ENCODE peak calls at places on chromosome 17, in nine cellular contexts. C is heart right ventricle; D is GM23248; O is GM23338; N is naive thymus-derived CD4-positive, alpha-beta T cell; S is CD8-positive, alpha-beta T cell; Y is ascending aorta; V is body of pancreas; F is SJCRH30. H is an unnamed sample. For H3K36me3, the result is how much of the 10 kb centered on the place peaks cover.

GRCh38 chr17:34420254-34420766 is 57.3 kb upstream of the CCL1 start:
- DNase-seq in N (peak), V (peak), Y (no peak), O (peak), C (peak), D (peak), S (peak), F (peak), H (peak)

GRCh38 chr17:3962217-3963069 is 1.8 kb downstream of the ATP2A3 start:
- DNase-seq in V (no peak), F (no peak), O (no peak), D (no peak), Y (no peak), N (no peak), S (no peak), C (no peak), H (no peak)

GRCh38 chr17:35809855-35810461 is 674 bp downstream of the TAF15 start:
- DNase-seq in N (no peak), Y (no peak), F (no peak), V (no peak), S (no peak), D (peak), O (no peak), C (no peak), H (no peak)

GRCh38 chr17:57524790-57525543 is 220.1 kb downstream of the CCDC182 start:
- DNase-seq in N (no peak), V (no peak), O (no peak), D (no peak), Y (no peak), F (peak), C (no peak), S (no peak), H (no peak)

GRCh38 chr17:14296511-14296910 is 4.4 kb upstream of the HS3ST3B1 start:
- DNase-seq in O (peak), D (peak), C (no peak), N (no peak), S (peak), Y (no peak), F (no peak), V (no peak), H (no peak)

GRCh38 chr17:34146440-34147043 is 108.5 kb upstream of the CCL2 start:
- DNase-seq in S (peak), V (peak), N (no peak), F (peak), D (no peak), O (peak), Y (no peak), C (peak), H (peak)

GRCh38 chr17:80034977-80035686 is 540 bp downstream of the TBC1D16 start:
- DNase-seq in S (peak), C (peak), O (peak), N (peak), F (peak), Y (no peak), V (peak), D (peak), H (peak)

GRCh38 chr17:29179232-29180036 is 764 bp downstream of the MYO18A start:
- DNase-seq in V (peak), O (peak), Y (no peak), C (peak), F (peak), D (peak), N (no peak), S (no peak), H (no peak)

GRCh38 chr17:63029520-63029919 is 63.5 kb downstream of the TANC2 start:
- DNase-seq in F (no peak), S (no peak), D (peak), O (no peak), Y (no peak), C (no peak), N (no peak), V (no peak), H (no peak)

GRCh38 chr17:66451188-66452149 is 149.1 kb downstream of the PRKCA start:
- DNase-seq in O (peak), C (no peak), Y (no peak), V (peak), S (no peak), D (no peak), N (no peak), F (no peak), H (no peak)

GRCh38 chr17:77909816-77910215 is 48.7 kb upstream of the TNRC6C start:
- DNase-seq in D (no peak), Y (no peak), F (no peak), O (no peak), C (no peak), V (no peak), N (no peak), S (no peak), H (no peak)

GRCh38 chr17:48554412-48555090 is 9.6 kb upstream of the HOXB2 start:
- DNase-seq in S (no peak), C (no peak), D (no peak), F (no peak), N (no peak), V (no peak), Y (no peak), O (peak), H (peak)

GRCh38 chr17:48578616-48579560 is 738 bp upstream of the HOXB4 start:
- DNase-seq in C (no peak), S (no peak), Y (no peak), D (peak), V (no peak), O (no peak), F (no peak), N (no peak), H (no peak)

GRCh38 chr17:42562845-42563509 is 1.0 kb downstream of the COASY start:
- DNase-seq in C (no peak), S (no peak), F (peak), O (no peak), N (no peak), D (no peak), Y (no peak), V (peak), H (no peak)

GRCh38 chr17:28271431-28271830 is 47.6 kb upstream of the TMEM97 start:
- DNase-seq in V (no peak), Y (no peak), N (no peak), S (no peak), D (no peak), F (no peak), C (no peak), O (no peak), H (no peak)

GRCh38 chr17:4566785-4567184 is 6.4 kb upstream of the GGT6 start:
- DNase-seq in F (peak), V (peak), N (no peak), Y (no peak), C (no peak), O (peak), S (no peak), D (peak), H (peak)

GRCh38 chr17:69763503-69763902 is 311.5 kb upstream of the KCNJ16 start:
- DNase-seq in S (no peak), N (no peak), C (no peak), V (no peak), O (no peak), Y (no peak), D (peak), F (peak), H (no peak)

GRCh38 chr17:1055751-1056645 is 59.1 kb downstream of the TIMM22 start:
- DNase-seq in Y (no peak), V (peak), F (peak), N (no peak), S (peak), C (peak), O (peak), D (peak), H (peak)

GRCh38 chr17:3590768-3591167 is 18.4 kb downstream of the TRPV1 start:
- DNase-seq in Y (no peak), V (no peak), N (no peak), O (no peak), S (no peak), D (no peak), F (no peak), C (no peak), H (no peak)

GRCh38 chr17:50192116-50192872 is 9.1 kb downstream of the COL1A1 start:
- DNase-seq in Y (no peak), N (no peak), C (no peak), V (no peak), O (no peak), S (no peak), F (no peak), D (peak), H (no peak)

GRCh38 chr17:44102845-44103622 is 20.4 kb downstream of the HDAC5 start:
- DNase-seq in Y (no peak), N (no peak), O (no peak), S (no peak), F (no peak), C (peak), V (no peak), D (no peak), H (no peak)

GRCh38 chr17:19369846-19370492 is 7.4 kb upstream of the B9D1 start:
- DNase-seq in F (no peak), C (no peak), S (no peak), Y (no peak), D (no peak), O (no peak), N (no peak), V (peak), H (no peak)

GRCh38 chr17:28724500-28725165 is 1.4 kb downstream of the TLCD1 start:
- DNase-seq in S (no peak), N (no peak), O (peak), Y (no peak), D (no peak), C (no peak), F (peak), V (no peak), H (no peak)

GRCh38 chr17:44178133-44178532 is 7.6 kb downstream of the ASB16 start:
- DNase-seq in V (no peak), C (no peak), O (no peak), S (no peak), Y (no peak), F (no peak), N (no peak), D (no peak), H (no peak)

GRCh38 chr17:66638707-66639479 is 196.0 kb upstream of the CACNG5 start:
- DNase-seq in N (no peak), Y (no peak), O (no peak), F (no peak), S (no peak), V (no peak), C (no peak), D (no peak), H (no peak)

GRCh38 chr17:45257115-45257514 is 4.8 kb downstream of the SPATA32 start:
- DNase-seq in N (no peak), Y (no peak), S (no peak), V (no peak), O (no peak), C (no peak), D (no peak), F (no peak), H (no peak)

GRCh38 chr17:45256114-45256966 is 5.6 kb downstream of the SPATA32 start:
- DNase-seq in D (no peak), N (no peak), O (peak), S (no peak), Y (no peak), F (no peak), V (no peak), C (no peak), H (no peak)

GRCh38 chr17:45251931-45252330 is 10.0 kb downstream of the SPATA32 start:
- DNase-seq in S (no peak), O (no peak), D (no peak), Y (no peak), F (no peak), C (no peak), V (no peak), N (no peak), H (no peak)

GRCh38 chr17:45255358-45255757 is 6.5 kb downstream of the SPATA32 start:
- DNase-seq in V (no peak), C (no peak), F (no peak), N (no peak), O (no peak), S (no peak), D (no peak), Y (no peak), H (no peak)

DNA sequence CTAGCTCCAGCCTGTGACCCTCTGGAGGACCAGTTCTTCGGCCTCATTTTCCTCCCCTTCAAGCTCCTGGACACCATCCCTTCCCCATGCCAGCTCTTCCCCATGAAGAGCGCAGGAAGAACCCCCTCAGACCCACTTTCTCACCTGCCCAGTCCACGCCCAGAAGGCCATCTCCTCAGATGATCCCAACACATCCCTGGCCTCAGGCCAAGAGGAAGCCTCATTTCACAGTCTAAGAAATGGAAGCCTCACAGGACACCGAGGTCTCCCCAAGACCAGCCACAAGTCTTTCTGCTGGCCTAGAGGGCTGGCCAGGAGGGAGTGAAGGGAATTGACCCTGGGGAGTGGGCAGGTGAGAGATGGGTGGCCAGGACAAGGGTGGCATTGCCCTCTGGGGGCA is 8.0 kb downstream of the SPATA32 start:
- DNase-seq in C (no peak), F (no peak), Y (no peak), O (no peak), D (no peak), N (no peak), S (no peak), V (no peak), H (no peak)
- H3K36me3 ChIP-seq in C (under half), F (under half), Y (under half), O (under half), D (under half), N (under half), S (under half), V (under half), H (under half)

GRCh38 chr17:7216242-7217112 is 3.2 kb downstream of the DLG4 start:
- DNase-seq in N (no peak), D (peak), C (no peak), O (no peak), F (no peak), Y (no peak), V (no peak), S (no peak), H (peak)

GRCh38 chr17:7213895-7214299 is 5.7 kb downstream of the DLG4 start:
- DNase-seq in F (peak), D (peak), Y (no peak), C (no peak), N (peak), V (peak), O (peak), S (no peak), H (peak)

GRCh38 chr17:7214300-7215135 is 5.1 kb downstream of the DLG4 start:
- DNase-seq in S (peak), N (peak), Y (peak), D (peak), C (peak), O (peak), F (peak), V (peak), H (peak)

GRCh38 chr17:7215652-7216139 is 3.9 kb downstream of the DLG4 start:
- DNase-seq in Y (no peak), C (no peak), N (no peak), V (no peak), S (no peak), F (no peak), D (peak), O (peak), H (peak)

GRCh38 chr17:7215136-7215638 is 4.4 kb downstream of the DLG4 start:
- DNase-seq in N (no peak), O (peak), C (no peak), V (no peak), Y (no peak), D (no peak), F (no peak), S (no peak), H (no peak)
- H3K4me3 ChIP-seq in N (peak), O (peak), C (peak), V (no peak), Y (peak), D (peak), F (no peak), S (peak), H (peak)

GRCh38 chr17:76751416-76751993 is 13.6 kb downstream of the MFSD11 start:
- DNase-seq in S (no peak), O (no peak), C (no peak), F (no peak), D (no peak), Y (no peak), N (no peak), V (no peak), H (no peak)

GRCh38 chr17:76748657-76749056 is 10.7 kb downstream of the MFSD11 start:
- DNase-seq in F (no peak), D (no peak), V (no peak), C (no peak), Y (no peak), S (no peak), O (no peak), N (no peak), H (no peak)

GRCh38 chr17:76755285-76755684 is 17.4 kb downstream of the MFSD11 start:
- DNase-seq in C (no peak), N (no peak), D (no peak), F (no peak), V (no peak), S (no peak), Y (no peak), O (no peak), H (no peak)

GRCh38 chr17:76752006-76752405 is 14.1 kb downstream of the MFSD11 start:
- DNase-seq in F (no peak), D (no peak), S (no peak), N (peak), O (no peak), V (no peak), Y (no peak), C (no peak), H (no peak)

DNA sequence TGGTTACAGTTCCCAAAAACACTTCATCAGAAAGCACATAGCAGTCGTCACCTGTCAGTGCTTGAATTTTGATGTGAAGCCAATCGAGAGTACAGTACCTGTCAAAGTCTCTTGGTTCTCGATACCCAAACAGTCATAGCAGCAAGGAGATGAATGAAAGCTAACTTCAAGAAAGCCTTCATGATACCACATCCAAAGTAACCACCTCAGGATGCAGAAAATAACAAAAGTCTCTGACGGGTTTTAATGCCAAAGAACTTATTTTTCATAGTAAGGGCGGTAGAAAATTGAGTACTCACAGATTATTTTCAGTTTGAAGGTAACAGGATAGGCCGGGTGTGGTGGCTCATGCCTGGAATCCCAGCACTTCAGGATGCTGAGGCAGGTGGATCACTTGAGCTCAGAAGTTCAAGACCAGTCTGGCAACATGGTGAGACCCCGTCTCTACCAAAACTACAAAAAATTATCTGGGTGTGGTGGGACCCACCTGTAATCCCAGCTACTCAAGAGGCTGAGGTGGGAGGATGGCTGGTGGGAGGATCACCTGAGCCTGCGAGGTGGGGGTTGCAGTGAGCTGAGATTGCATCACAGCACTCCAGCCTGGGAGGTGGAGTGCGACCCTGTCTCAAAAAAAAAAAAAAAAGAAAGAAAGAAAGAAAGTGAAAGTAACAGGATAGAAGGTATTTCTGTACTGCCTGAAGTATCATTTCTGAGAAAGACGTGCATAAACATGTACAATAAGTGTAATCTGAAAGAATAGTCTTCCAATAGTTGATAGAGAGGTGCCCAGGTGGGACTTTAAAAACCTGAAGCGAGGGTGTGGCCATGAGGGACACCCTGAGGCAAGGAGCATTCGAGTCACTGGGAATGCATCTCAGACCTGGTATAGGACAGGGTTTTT is 15.4 kb downstream of the MFSD11 start:
- DNase-seq in O (no peak), S (peak), C (no peak), Y (no peak), D (no peak), F (no peak), N (peak), V (no peak), H (no peak)
- H3K36me3 ChIP-seq in O (under half), S (under half), C (under half), Y (under half), D (under half), F (under half), N (under half), V (under half), H (under half)

DNA sequence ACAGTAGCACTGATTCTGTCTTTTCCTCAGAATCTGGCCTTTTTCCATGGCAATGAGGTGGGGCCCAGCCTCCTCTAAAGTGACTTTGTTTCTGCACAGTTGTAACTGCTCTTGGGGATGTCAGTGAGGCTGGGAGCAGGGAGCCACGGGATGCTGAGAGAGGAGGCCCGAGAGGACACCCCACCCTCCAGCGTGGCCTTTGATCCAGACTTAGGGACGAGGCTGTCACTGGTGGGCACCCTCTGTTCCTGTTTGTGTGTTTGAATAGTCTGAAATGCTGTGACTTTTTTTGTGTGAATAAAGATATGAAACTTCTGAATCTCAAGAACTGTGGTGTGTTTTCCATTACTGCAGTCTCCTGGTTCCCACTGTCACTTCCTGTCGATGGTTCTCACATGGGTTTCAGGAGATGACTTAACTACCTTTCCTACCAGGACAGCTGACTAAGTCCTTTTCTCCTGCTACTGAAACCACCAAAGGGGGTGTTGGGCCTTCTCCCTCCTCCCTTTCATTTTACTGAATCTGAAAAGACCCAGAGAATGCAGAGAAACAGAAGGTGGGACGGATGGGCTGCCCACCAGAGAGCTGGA is 18.6 kb downstream of the KCTD2 start:
- DNase-seq in Y (no peak), V (no peak), F (no peak), S (no peak), N (no peak), D (peak), C (no peak), O (no peak), H (no peak)
- H3K4me3 ChIP-seq in Y (no peak), V (no peak), F (no peak), S (no peak), N (no peak), D (no peak), C (no peak), O (no peak), H (no peak)

GRCh38 chr17:64176556-64176955 is 46.6 kb upstream of the ERN1 start:
- DNase-seq in O (no peak), S (no peak), C (no peak), N (no peak), V (no peak), F (no peak), D (no peak), Y (no peak), H (no peak)

GRCh38 chr17:64172510-64172909 is 42.6 kb upstream of the ERN1 start:
- DNase-seq in F (no peak), D (no peak), V (no peak), C (no peak), O (no peak), Y (no peak), S (no peak), N (no peak), H (peak)

GRCh38 chr17:64174686-64175456 is 44.9 kb upstream of the ERN1 start:
- DNase-seq in S (no peak), Y (peak), N (no peak), D (peak), C (no peak), O (no peak), F (peak), V (peak), H (no peak)

GRCh38 chr17:64171041-64171440 is 41.1 kb upstream of the ERN1 start:
- DNase-seq in N (no peak), S (no peak), D (peak), C (no peak), Y (no peak), O (no peak), F (no peak), V (no peak), H (no peak)

DNA sequence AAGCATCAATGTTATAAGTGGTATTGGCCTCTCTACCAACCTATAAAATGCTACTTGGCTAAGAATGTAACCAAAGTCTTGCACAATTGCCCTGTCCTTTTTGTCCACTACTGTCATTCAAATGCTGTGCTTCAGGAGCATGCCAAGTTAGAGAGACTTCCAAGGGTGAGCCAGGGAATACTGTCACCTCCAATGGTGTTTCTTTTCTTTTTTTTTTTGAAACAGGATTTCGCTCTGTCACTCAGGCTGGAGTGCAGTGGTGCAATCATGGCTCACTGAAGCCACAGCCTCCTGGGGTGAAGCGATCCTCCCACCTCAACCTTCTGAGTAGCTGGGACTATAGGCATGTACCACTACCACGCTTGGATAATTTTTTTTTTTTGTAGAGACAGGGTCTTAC is 43.7 kb upstream of the ERN1 start:
- DNase-seq in O (no peak), F (no peak), D (no peak), V (no peak), S (no peak), C (no peak), N (no peak), Y (no peak), H (no peak)
- H3K36me3 ChIP-seq in O (under half), F (under half), D (under half), V (under half), S (under half), C (under half), N (under half), Y (under half), H (under half)

H was measured in A673.